ENCODE peak calls at places on chromosomes 12 and 14, in four cellular contexts. N, Y, T and A are unnamed samples.

GRCh38 chr12:59372971-59373370 is 222.9 kb upstream of the SLC16A7 start:
- DNase-seq in T (peak; percentile 43), N (no peak), Y (no peak), A (no peak)

GRCh38 chr14:90705052-90705392 is 111.2 kb downstream of the TTC7B start:
- DNase-seq in N (no peak), Y (no peak), T (no peak), A (no peak)

GRCh38 chr12:29455087-29455486 is 42.4 kb downstream of the OVCH1 start:
- DNase-seq in T (no peak), N (no peak), Y (no peak), A (no peak)

GRCh38 chr12:5318874-5319273 is 113.0 kb upstream of the NTF3 start:
- DNase-seq in T (peak; percentile 75), Y (no peak), N (no peak), A (no peak)

GRCh38 chr14:99790978-99791376 is 2.2 kb upstream of the EML1 start:
- DNase-seq in N (no peak), T (no peak), Y (no peak), A (no peak)

GRCh38 chr12:115158816-115159215 is 474.8 kb upstream of the TBX3 start:
- DNase-seq in Y (no peak), N (no peak), T (no peak), A (no peak)

GRCh38 chr12:49389092-49389703 is 21.9 kb downstream of the SPATS2 start:
- DNase-seq in T (no peak), N (no peak), Y (peak; percentile 55), A (no peak)

GRCh38 chr14:21234112-21234511 is 35.1 kb downstream of the HNRNPC start:
- DNase-seq in Y (no peak), T (no peak), N (no peak), A (no peak)

GRCh38 chr14:49164074-49164473 is 422.1 kb downstream of the RPS29 start:
- DNase-seq in Y (no peak), T (no peak), N (no peak), A (no peak)

GRCh38 chr12:122087431-122088180 is 9.1 kb downstream of the MLXIP start:
- DNase-seq in N (no peak), Y (no peak), T (no peak), A (peak; percentile 54)
- TF ChIP-seq CTCF in N (no peak), Y (no peak), T (no peak), A (no peak)

GRCh38 chr12:8014836-8015235 is 17.7 kb upstream of the FOXJ2 start:
- DNase-seq in N (no peak), Y (no peak), T (no peak), A (no peak)
- TF ChIP-seq CTCF in N (no peak), Y (no peak), T (no peak), A (no peak)

GRCh38 chr12:65300679-65301349 is 22.3 kb downstream of the MSRB3 start:
- DNase-seq in T (peak; percentile 40), Y (no peak), N (no peak), A (no peak)
- TF ChIP-seq CTCF in T (peak; percentile 78), Y (no peak), N (no peak), A (no peak)

GRCh38 chr14:104977008-104977680 is 1.0 kb downstream of the AHNAK2 start:
- DNase-seq in N (no peak), T (no peak), Y (no peak), A (no peak)

GRCh38 chr14:104976198-104977007 is 1.8 kb downstream of the AHNAK2 start:
- DNase-seq in T (peak; percentile 65), Y (peak; percentile 84), N (peak; percentile 73), A (peak; percentile 75)

GRCh38 chr14:104974146-104974541 is 4.0 kb downstream of the AHNAK2 start:
- DNase-seq in N (no peak), T (no peak), Y (no peak), A (no peak)

GRCh38 chr14:104974665-104975390 is 3.3 kb downstream of the AHNAK2 start:
- DNase-seq in Y (no peak), T (no peak), N (no peak), A (no peak)

GRCh38 chr14:104975481-104976197 is 2.5 kb downstream of the AHNAK2 start:
- DNase-seq in N (no peak), T (no peak), Y (no peak), A (no peak)
- TF ChIP-seq CTCF in N (no peak), T (peak; percentile 28), Y (no peak), A (no peak)

DNA sequence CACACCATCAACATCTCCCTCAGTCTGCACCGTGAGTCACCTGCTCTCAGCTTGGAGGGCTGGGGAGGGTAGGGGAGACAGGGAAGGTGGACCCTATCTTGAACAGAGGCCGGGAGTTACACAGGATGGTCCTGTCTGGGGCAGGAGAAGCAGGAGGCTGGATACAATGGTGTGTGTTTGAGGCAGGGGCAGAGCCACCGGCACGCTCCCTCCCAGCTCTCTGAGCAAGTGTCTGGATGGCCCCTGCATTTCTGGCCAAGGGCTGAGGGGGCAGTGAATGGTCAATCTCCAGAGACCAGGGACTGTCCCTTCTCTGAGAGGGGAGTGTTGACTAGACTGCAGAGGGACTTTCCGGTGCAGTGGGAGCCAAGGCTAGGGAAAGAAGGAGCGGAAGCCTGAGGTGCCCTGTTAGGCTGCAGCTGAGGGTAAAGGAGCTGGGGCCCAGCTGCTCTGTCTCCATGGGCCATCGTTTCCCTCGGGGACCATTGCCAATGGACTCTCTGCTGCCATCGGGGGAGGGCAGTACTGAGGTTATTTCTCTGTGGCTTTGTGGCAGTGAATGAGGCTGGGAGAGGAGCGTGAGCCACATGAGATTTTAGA is 1.9 kb downstream of the LRP1-AS start:
- DNase-seq in N (no peak), T (no peak), Y (no peak), A (no peak)
- TF ChIP-seq CTCF in N (no peak), T (no peak), Y (no peak), A (no peak)

DNA sequence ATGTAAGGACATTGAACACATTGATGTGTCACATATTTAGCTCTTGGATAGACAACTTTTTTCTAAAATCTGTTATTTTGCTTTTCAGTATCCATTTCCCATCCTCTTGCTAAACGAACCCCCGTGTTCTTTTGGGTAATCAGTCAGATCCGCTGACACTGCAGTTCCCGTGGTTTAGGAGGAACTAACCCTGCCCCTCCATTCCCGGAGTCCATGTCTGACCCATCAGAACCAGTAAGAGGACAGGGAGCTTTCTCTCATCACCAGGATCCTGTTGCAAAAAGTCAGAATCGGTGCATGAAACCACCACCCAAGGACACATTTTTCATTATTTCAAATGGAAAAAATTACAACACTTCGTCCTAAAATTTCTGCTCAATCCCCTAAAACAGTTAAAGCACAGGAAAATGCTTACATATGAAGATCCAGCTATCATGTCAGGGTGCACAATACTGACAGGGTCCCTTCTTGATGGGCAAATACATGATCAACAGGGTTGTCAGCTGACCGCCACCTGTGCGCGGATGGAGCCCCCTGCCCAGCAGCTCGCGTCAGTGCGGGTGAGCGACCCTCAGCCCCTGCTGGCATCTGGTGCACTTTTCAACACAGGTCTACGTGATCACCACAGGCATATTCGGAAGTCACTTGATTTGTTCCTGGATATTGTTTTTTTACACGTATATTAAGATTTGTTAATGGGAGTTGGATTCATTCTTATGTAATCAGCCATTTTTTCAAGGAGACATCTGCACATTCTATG is 276.8 kb downstream of the ADGRD1 start:
- DNase-seq in N (peak; percentile 14), T (no peak), Y (no peak), A (no peak)
- TF ChIP-seq CTCF in N (no peak), T (no peak), Y (no peak), A (no peak)

DNA sequence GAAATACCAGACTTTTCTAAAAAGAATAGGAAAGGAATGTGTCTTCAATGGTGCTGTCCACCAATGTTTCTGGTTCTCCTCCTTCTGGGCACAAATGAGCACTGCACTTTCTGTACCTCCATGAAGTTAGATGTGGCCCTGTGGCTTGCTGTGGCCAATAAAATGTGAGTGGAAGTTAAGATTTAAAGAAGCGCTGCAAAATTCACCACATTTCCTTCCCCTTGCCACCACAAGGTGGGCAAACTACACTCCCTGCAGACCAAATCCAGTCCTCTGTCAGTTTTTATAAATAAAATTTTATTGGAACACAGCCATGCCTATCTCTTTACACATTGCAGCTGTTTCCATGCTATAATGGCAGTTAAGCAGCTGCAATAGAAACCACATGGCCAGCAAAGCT is 141.4 kb upstream of the TMPO start:
- DNase-seq in Y (no peak), T (peak; percentile 12), N (no peak), A (no peak)
- TF ChIP-seq CTCF in Y (no peak), T (peak; percentile 53), N (no peak), A (no peak)

DNA sequence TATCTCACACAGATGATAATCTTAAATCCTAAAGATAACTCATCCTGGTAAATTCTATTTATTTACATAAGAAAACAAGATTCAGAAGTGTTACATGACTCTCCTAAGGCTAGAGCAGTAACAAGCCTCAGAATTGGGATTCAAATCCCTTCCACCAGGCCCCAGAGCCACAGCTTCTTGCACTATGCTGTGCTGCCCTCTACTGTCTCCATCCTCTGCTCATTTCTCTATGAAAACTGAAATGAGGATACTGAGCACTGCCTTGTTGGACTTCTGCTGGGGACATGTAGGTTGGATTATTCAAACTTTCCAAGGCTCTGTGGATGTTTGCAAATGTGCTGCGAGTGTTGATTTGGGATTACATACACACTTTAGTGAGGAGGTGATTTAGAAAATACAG is 23.5 kb upstream of the C12orf50 start:
- DNase-seq in Y (no peak), N (peak; percentile 15), T (peak; percentile 51), A (no peak)
- TF ChIP-seq CTCF in Y (no peak), N (peak; percentile 30), T (peak; percentile 72), A (no peak)

GRCh38 chr12:68158427-68158826 is 1.1 kb downstream of the IFNG start:
- DNase-seq in Y (no peak), T (peak; percentile 17), N (no peak), A (no peak)
- TF ChIP-seq CTCF in Y (peak; percentile 61), T (peak; percentile 30), N (no peak), A (no peak)

GRCh38 chr14:33404054-33404453 is 465.4 kb downstream of the NPAS3 start:
- DNase-seq in Y (no peak), T (peak; percentile 71), N (no peak), A (no peak)

GRCh38 chr14:33406766-33407165 is 468.1 kb downstream of the NPAS3 start:
- DNase-seq in Y (no peak), N (no peak), T (no peak), A (no peak)

GRCh38 chr14:33404964-33405574 is 466.4 kb downstream of the NPAS3 start:
- DNase-seq in N (no peak), Y (no peak), T (no peak), A (no peak)

GRCh38 chr14:33402604-33403003 is 463.9 kb downstream of the NPAS3 start:
- DNase-seq in T (no peak), Y (no peak), N (no peak), A (no peak)

DNA sequence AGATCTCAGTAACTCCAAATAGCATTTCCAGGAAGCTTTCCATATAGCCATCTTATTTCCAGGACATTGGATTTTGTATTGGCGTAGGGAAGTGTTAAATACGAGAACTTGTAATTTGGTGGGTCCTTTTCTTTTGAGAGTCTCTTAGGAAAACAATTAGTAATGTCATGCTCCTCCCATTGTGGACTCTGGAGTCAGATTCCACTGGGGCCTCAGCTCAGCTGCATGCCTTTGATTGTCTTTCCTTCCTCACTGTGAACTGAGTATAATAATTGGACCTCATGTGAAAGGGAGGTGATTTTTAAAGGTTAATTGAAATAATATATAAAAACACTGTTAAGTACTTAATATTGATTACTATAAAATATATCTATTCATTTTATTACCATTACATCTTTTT is 462.6 kb downstream of the NPAS3 start:
- DNase-seq in N (no peak), Y (no peak), T (no peak), A (no peak)
- TF ChIP-seq CTCF in N (no peak), Y (no peak), T (no peak), A (no peak)